ENCODE peak calls at places on chromosomes 5 and 9, in eight cellular contexts. O is ovary, V is suprapubic skin, G is psoas muscle, A is mesothelial cell of epicardium, D is lower lobe of right lung, C is gastrocnemius medialis, S is HFFc6. K is an unnamed sample.
A peak's percentile ranks its signal among the peaks of the same experiment; 100 is the strongest.

GRCh38 chr9:14298607-14299022 is 15.3 kb downstream of the NFIB start:
- DNase-seq in A (no peak), S (no peak), O (no peak), V (no peak), D (no peak), G (no peak), C (no peak), K (no peak)

GRCh38 chr5:173793677-173794570 is 94.2 kb upstream of the CPEB4 start:
- DNase-seq in O (no peak), C (no peak), S (peak; percentile 20), D (peak; percentile 58), G (no peak), A (no peak), V (peak; percentile 67), K (no peak)

GRCh38 chr5:61401726-61402125 is 69.7 kb downstream of the ZSWIM6 start:
- DNase-seq in D (no peak), C (no peak), O (no peak), V (no peak), G (no peak), S (peak; percentile 57), A (no peak), K (no peak)

GRCh38 chr5:72364186-72364585 is 44.0 kb downstream of the PTCD2 start:
- DNase-seq in V (no peak), C (no peak), A (no peak), G (no peak), S (no peak), O (no peak), D (no peak), K (no peak)

GRCh38 chr5:42718591-42718990 is 38.0 kb upstream of the CCDC152 start:
- DNase-seq in A (no peak), C (no peak), D (no peak), S (no peak), O (no peak), G (no peak), V (no peak), K (no peak)

GRCh38 chr9:28264368-28264767 is 691.1 kb upstream of the C9orf72 start:
- DNase-seq in D (no peak), G (no peak), V (no peak), O (no peak), S (no peak), A (no peak), C (no peak), K (no peak)

GRCh38 chr5:169804861-169805260 is 167.8 kb downstream of the DOCK2 start:
- DNase-seq in C (no peak), O (no peak), G (no peak), V (no peak), A (no peak), D (no peak), S (peak; percentile 37), K (no peak)

GRCh38 chr5:38258319-38259061 is at the start of gene EGFLAM:
- DNase-seq in V (no peak), O (peak; percentile 56), C (no peak), S (no peak), G (peak; percentile 17), A (peak; percentile 54), D (no peak), K (peak; percentile 53)

GRCh38 chr5:54309751-54310432 is 481 bp downstream of the ARL15 start:
- DNase-seq in A (peak; percentile 68), C (no peak), V (peak; percentile 84), G (peak; percentile 33), D (peak; percentile 65), O (peak; percentile 34), S (no peak), K (peak; percentile 39)

GRCh38 chr9:110131499-110131898 is 76.5 kb downstream of the C9orf152 start:
- DNase-seq in V (no peak), O (no peak), D (no peak), S (peak; percentile 50), G (no peak), A (no peak), C (no peak), K (no peak)

GRCh38 chr5:83543898-83544297 is 72.4 kb downstream of the VCAN start:
- DNase-seq in S (no peak), C (no peak), V (no peak), A (no peak), D (no peak), G (no peak), O (no peak), K (no peak)

GRCh38 chr9:115327441-115328122 is 209.6 kb upstream of the TNC start:
- DNase-seq in S (peak; percentile 17), A (no peak), O (no peak), V (no peak), D (no peak), C (no peak), G (no peak), K (no peak)

GRCh38 chr9:33942471-33943083 is 106.1 kb downstream of the UBAP2 start:
- DNase-seq in S (peak; percentile 79), C (no peak), O (no peak), G (no peak), A (no peak), D (no peak), V (no peak), K (no peak)

GRCh38 chr9:4620046-4620765 is 41.9 kb upstream of the PLPP6 start:
- DNase-seq in V (no peak), O (no peak), A (no peak), D (no peak), S (no peak), C (no peak), G (no peak), K (no peak)

GRCh38 chr5:97425511-97425910 is 242.5 kb upstream of the RIOK2 start:
- DNase-seq in A (no peak), V (no peak), G (no peak), S (no peak), C (no peak), D (no peak), O (no peak), K (peak; percentile 28)

GRCh38 chr5:139149477-139150199 is 48.5 kb downstream of the SIL1 start:
- DNase-seq in G (no peak), S (peak; percentile 34), V (no peak), C (no peak), A (no peak), O (no peak), D (no peak), K (no peak)

GRCh38 chr9:112970939-112971338 is 41.1 kb downstream of the ZNF883 start:
- DNase-seq in G (no peak), A (no peak), V (no peak), D (no peak), S (peak; percentile 16), O (no peak), C (no peak), K (no peak)
- TF ChIP-seq CTCF in G (no peak), A (no peak), V (no peak), D (no peak), S (peak; percentile 55), O (no peak), C (no peak), K (no peak)

GRCh38 chr5:77785229-77785628 is 9.1 kb upstream of the TBCA start:
- DNase-seq in G (no peak), C (no peak), D (no peak), S (no peak), V (no peak), A (no peak), O (no peak), K (no peak)
- TF ChIP-seq CTCF in G (no peak), C (no peak), D (no peak), S (no peak), V (no peak), A (no peak), O (no peak), K (no peak)

GRCh38 chr9:31542384-31543055 is 841.9 kb upstream of the ACO1 start:
- DNase-seq in A (no peak), S (no peak), D (no peak), C (peak; percentile 16), G (no peak), V (no peak), O (peak; percentile 20), K (peak; percentile 19)
- TF ChIP-seq CTCF in A (no peak), S (no peak), D (peak; percentile 48), C (peak; percentile 48), G (peak; percentile 36), V (peak; percentile 4), O (peak; percentile 49), K (peak; percentile 31)

DNA sequence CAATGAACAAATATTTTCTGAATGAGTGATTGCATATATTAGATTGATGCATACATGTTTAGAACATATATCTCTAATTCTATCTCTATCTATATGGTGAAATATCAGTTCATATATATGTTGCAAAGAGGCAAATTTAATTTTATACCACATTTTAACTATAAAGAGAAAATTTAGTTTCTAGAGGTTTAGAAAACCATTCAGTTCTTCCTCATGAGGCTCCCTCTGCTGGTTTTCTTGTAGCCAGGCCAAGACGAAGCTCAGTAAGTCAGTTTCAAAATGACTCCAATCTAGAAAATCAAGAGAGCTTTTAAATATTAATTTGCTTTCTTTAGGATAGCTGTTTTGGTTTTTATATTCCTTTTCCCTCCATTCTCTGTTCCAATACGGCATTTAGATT is 312.1 kb downstream of the TMEM232 start:
- DNase-seq in O (no peak), S (no peak), D (no peak), C (no peak), A (no peak), G (no peak), V (no peak), K (no peak)
- TF ChIP-seq CTCF in O (no peak), S (peak; percentile 41), D (peak; percentile 17), C (no peak), A (no peak), G (no peak), V (no peak), K (peak; percentile 23)

DNA sequence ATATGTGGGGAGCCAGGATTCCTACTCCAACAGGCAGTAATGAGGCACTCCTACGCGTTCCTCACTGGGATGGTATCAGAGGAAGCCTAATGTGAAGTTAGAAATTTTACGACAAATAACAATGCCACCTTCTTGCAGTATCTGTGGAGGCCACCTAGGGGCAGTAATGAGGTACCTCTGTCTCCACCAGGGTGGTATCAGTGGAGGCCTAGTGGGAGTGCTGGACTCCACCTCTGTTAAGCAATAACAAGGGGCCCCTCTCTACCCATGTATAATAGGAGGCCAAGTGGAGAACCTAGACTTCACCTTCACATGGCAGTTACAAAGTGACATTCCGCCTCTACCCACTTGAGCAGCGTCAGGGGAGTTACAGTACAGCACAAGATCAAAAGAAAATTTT is 147.9 kb downstream of the PLPPR1 start:
- DNase-seq in V (no peak), A (no peak), C (no peak), D (no peak), S (no peak), G (no peak), O (no peak), K (no peak)
- TF ChIP-seq CTCF in V (no peak), A (no peak), C (no peak), D (no peak), S (no peak), G (no peak), O (no peak), K (peak; percentile 54)

DNA sequence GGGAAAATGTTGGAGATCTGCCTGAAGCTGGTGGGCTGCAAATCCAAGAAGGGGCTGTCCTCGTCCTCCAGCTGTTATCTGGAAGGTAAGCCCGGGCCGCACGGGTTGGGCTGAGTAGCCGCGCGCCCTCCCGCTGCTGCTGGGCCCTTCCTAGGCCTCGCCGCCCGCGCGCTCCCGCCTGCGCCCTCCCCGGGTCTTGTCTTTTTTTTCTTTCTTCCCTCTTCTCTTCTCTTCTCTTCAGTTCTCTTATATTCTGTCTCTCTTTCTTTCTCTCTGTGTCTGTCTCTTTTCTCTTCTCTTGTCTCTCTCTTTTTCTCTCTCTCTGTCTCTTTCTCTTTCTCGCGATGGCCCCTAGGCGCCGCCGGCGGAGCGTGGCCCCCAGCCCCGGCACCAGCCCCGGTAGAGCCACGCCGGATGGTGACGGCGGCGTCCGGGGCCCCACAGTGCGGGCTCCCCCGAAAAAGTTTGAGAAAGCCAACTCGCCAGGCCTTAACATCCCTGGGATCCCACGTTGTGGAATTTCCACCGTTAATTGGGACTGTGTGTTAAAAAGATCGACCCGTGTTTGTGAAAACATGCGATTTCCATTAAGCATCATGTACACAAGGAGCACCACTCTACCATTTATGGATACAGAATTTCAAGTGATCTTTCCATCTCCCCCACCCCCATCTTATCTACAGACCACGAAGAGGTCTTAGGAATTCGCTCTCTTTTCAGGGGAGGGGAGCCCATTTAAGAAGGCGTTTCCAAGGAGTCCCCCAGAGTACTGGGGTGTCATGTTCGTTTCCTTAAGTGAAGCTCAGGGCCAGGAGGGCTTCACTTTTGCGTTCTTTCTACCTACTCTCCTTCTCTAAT is 616 bp downstream of the ABL1 start:
- DNase-seq in A (no peak), G (peak; percentile 48), D (peak; percentile 66), V (no peak), C (no peak), O (peak; percentile 71), S (no peak), K (peak; percentile 32)
- TF ChIP-seq CTCF in A (no peak), G (no peak), D (no peak), V (no peak), C (no peak), O (no peak), S (no peak), K (no peak)

K was measured in endothelial cell.